ENCODE peak calls at places on chromosomes 6 and 20, in five cellular contexts. One of them, this sample, is unnamed.

GRCh38 chr20:10537850-10538480 is 102.9 kb downstream of the SLX4IP start:
- DNase-seq in retinal pigment epithelial cell: no peak
- DNase-seq in GM04504: no peak
- DNase-seq in hippocampal formation: no peak
- DNase-seq in activated T-helper 1 cell treated with anti-CD3 and anti-CD28 coated beads, Interleukin-12 subunit alpha, Interleukin-12 subunit beta, Interleukin-2, Interleukin-4 antibody, amounts not matched to agents 30 ng/mL and 10 ng/mL and 1 ng/mL, durations not matched to agents 14 hours and 24 hours and 36 hours: no peak
- DNase-seq in this sample: no peak

GRCh38 chr6:56866917-56867522 is 87.9 kb upstream of the BEND6 start:
- DNase-seq in activated T-helper 1 cell treated with anti-CD3 and anti-CD28 coated beads, Interleukin-12 subunit alpha, Interleukin-12 subunit beta, Interleukin-2, Interleukin-4 antibody, amounts not matched to agents 30 ng/mL and 10 ng/mL and 1 ng/mL, durations not matched to agents 14 hours and 24 hours and 36 hours: no peak
- DNase-seq in GM04504: no peak
- DNase-seq in retinal pigment epithelial cell: no peak
- DNase-seq in hippocampal formation: no peak
- DNase-seq in this sample: no peak

GRCh38 chr6:166830185-166830890 is 126.0 kb downstream of the RNASET2 start:
- DNase-seq in GM04504: no peak
- DNase-seq in hippocampal formation: no peak
- DNase-seq in activated T-helper 1 cell treated with anti-CD3 and anti-CD28 coated beads, Interleukin-12 subunit alpha, Interleukin-12 subunit beta, Interleukin-2, Interleukin-4 antibody, amounts not matched to agents 30 ng/mL and 10 ng/mL and 1 ng/mL, durations not matched to agents 14 hours and 24 hours and 36 hours: no peak
- DNase-seq in retinal pigment epithelial cell: no peak
- DNase-seq in this sample: no peak

GRCh38 chr20:5181955-5182354 is 55.1 kb downstream of the CDS2 start:
- DNase-seq in retinal pigment epithelial cell: no peak
- DNase-seq in activated T-helper 1 cell treated with anti-CD3 and anti-CD28 coated beads, Interleukin-12 subunit alpha, Interleukin-12 subunit beta, Interleukin-2, Interleukin-4 antibody, amounts not matched to agents 30 ng/mL and 10 ng/mL and 1 ng/mL, durations not matched to agents 14 hours and 24 hours and 36 hours: no peak
- DNase-seq in hippocampal formation: no peak
- DNase-seq in GM04504: no peak
- DNase-seq in this sample: no peak

GRCh38 chr6:170405311-170405975 is 98.9 kb downstream of the FAM120B start:
- DNase-seq in activated T-helper 1 cell treated with anti-CD3 and anti-CD28 coated beads, Interleukin-12 subunit alpha, Interleukin-12 subunit beta, Interleukin-2, Interleukin-4 antibody, amounts not matched to agents 30 ng/mL and 10 ng/mL and 1 ng/mL, durations not matched to agents 14 hours and 24 hours and 36 hours: no peak
- DNase-seq in retinal pigment epithelial cell: peak; percentile 80
- DNase-seq in GM04504: peak; percentile 82
- DNase-seq in hippocampal formation: no peak
- DNase-seq in this sample: peak; percentile 59

GRCh38 chr6:90663873-90664272 is 77.0 kb upstream of the MAP3K7 start:
- DNase-seq in retinal pigment epithelial cell: no peak
- DNase-seq in activated T-helper 1 cell treated with anti-CD3 and anti-CD28 coated beads, Interleukin-12 subunit alpha, Interleukin-12 subunit beta, Interleukin-2, Interleukin-4 antibody, amounts not matched to agents 30 ng/mL and 10 ng/mL and 1 ng/mL, durations not matched to agents 14 hours and 24 hours and 36 hours: no peak
- DNase-seq in hippocampal formation: no peak
- DNase-seq in GM04504: no peak
- DNase-seq in this sample: no peak

GRCh38 chr6:122772724-122773123 is 6.8 kb upstream of the FABP7 start:
- DNase-seq in hippocampal formation: no peak
- DNase-seq in retinal pigment epithelial cell: no peak
- DNase-seq in GM04504: no peak
- DNase-seq in activated T-helper 1 cell treated with anti-CD3 and anti-CD28 coated beads, Interleukin-12 subunit alpha, Interleukin-12 subunit beta, Interleukin-2, Interleukin-4 antibody, amounts not matched to agents 30 ng/mL and 10 ng/mL and 1 ng/mL, durations not matched to agents 14 hours and 24 hours and 36 hours: no peak
- DNase-seq in this sample: no peak

GRCh38 chr20:699811-700338 is 24.3 kb upstream of the SCRT2 start:
- DNase-seq in activated T-helper 1 cell treated with anti-CD3 and anti-CD28 coated beads, Interleukin-12 subunit alpha, Interleukin-12 subunit beta, Interleukin-2, Interleukin-4 antibody, amounts not matched to agents 30 ng/mL and 10 ng/mL and 1 ng/mL, durations not matched to agents 14 hours and 24 hours and 36 hours: no peak
- DNase-seq in retinal pigment epithelial cell: no peak
- DNase-seq in GM04504: no peak
- DNase-seq in hippocampal formation: peak; percentile 40
- DNase-seq in this sample: no peak

GRCh38 chr6:4253604-4254211 is 118.3 kb upstream of the ECI2 start:
- DNase-seq in retinal pigment epithelial cell: no peak
- DNase-seq in GM04504: peak; percentile 42
- DNase-seq in hippocampal formation: no peak
- DNase-seq in activated T-helper 1 cell treated with anti-CD3 and anti-CD28 coated beads, Interleukin-12 subunit alpha, Interleukin-12 subunit beta, Interleukin-2, Interleukin-4 antibody, amounts not matched to agents 30 ng/mL and 10 ng/mL and 1 ng/mL, durations not matched to agents 14 hours and 24 hours and 36 hours: no peak
- DNase-seq in this sample: peak; percentile 3

GRCh38 chr6:147852772-147853171 is 344.3 kb downstream of the SAMD5 start:
- DNase-seq in activated T-helper 1 cell treated with anti-CD3 and anti-CD28 coated beads, Interleukin-12 subunit alpha, Interleukin-12 subunit beta, Interleukin-2, Interleukin-4 antibody, amounts not matched to agents 30 ng/mL and 10 ng/mL and 1 ng/mL, durations not matched to agents 14 hours and 24 hours and 36 hours: no peak
- DNase-seq in GM04504: no peak
- DNase-seq in hippocampal formation: no peak
- DNase-seq in retinal pigment epithelial cell: no peak
- DNase-seq in this sample: no peak

GRCh38 chr6:43328528-43328927 is 19.9 kb upstream of the CRIP3 start:
- DNase-seq in activated T-helper 1 cell treated with anti-CD3 and anti-CD28 coated beads, Interleukin-12 subunit alpha, Interleukin-12 subunit beta, Interleukin-2, Interleukin-4 antibody, amounts not matched to agents 30 ng/mL and 10 ng/mL and 1 ng/mL, durations not matched to agents 14 hours and 24 hours and 36 hours: no peak
- DNase-seq in hippocampal formation: no peak
- DNase-seq in retinal pigment epithelial cell: peak; percentile 27
- DNase-seq in GM04504: no peak
- DNase-seq in this sample: peak; percentile 22

GRCh38 chr6:11804706-11805105 is 26.1 kb upstream of the ADTRP start:
- DNase-seq in activated T-helper 1 cell treated with anti-CD3 and anti-CD28 coated beads, Interleukin-12 subunit alpha, Interleukin-12 subunit beta, Interleukin-2, Interleukin-4 antibody, amounts not matched to agents 30 ng/mL and 10 ng/mL and 1 ng/mL, durations not matched to agents 14 hours and 24 hours and 36 hours: no peak
- DNase-seq in GM04504: no peak
- DNase-seq in retinal pigment epithelial cell: no peak
- DNase-seq in hippocampal formation: no peak
- DNase-seq in this sample: no peak

GRCh38 chr6:150894935-150895686 is 29.6 kb downstream of the MTHFD1L start:
- DNase-seq in GM04504: no peak
- DNase-seq in activated T-helper 1 cell treated with anti-CD3 and anti-CD28 coated beads, Interleukin-12 subunit alpha, Interleukin-12 subunit beta, Interleukin-2, Interleukin-4 antibody, amounts not matched to agents 30 ng/mL and 10 ng/mL and 1 ng/mL, durations not matched to agents 14 hours and 24 hours and 36 hours: peak; percentile 6
- DNase-seq in retinal pigment epithelial cell: no peak
- DNase-seq in hippocampal formation: no peak
- DNase-seq in this sample: no peak

GRCh38 chr6:167739721-167740475 is 86.8 kb upstream of the AFDN start:
- DNase-seq in hippocampal formation: no peak
- DNase-seq in GM04504: no peak
- DNase-seq in activated T-helper 1 cell treated with anti-CD3 and anti-CD28 coated beads, Interleukin-12 subunit alpha, Interleukin-12 subunit beta, Interleukin-2, Interleukin-4 antibody, amounts not matched to agents 30 ng/mL and 10 ng/mL and 1 ng/mL, durations not matched to agents 14 hours and 24 hours and 36 hours: no peak
- DNase-seq in retinal pigment epithelial cell: no peak
- DNase-seq in this sample: no peak

GRCh38 chr6:84260926-84261325 is 33.5 kb upstream of the CEP162 start:
- DNase-seq in activated T-helper 1 cell treated with anti-CD3 and anti-CD28 coated beads, Interleukin-12 subunit alpha, Interleukin-12 subunit beta, Interleukin-2, Interleukin-4 antibody, amounts not matched to agents 30 ng/mL and 10 ng/mL and 1 ng/mL, durations not matched to agents 14 hours and 24 hours and 36 hours: no peak
- DNase-seq in retinal pigment epithelial cell: no peak
- DNase-seq in hippocampal formation: no peak
- DNase-seq in GM04504: no peak
- DNase-seq in this sample: no peak

GRCh38 chr6:139932671-139933070 is 558.2 kb upstream of the CITED2 start:
- DNase-seq in GM04504: no peak
- DNase-seq in hippocampal formation: no peak
- DNase-seq in retinal pigment epithelial cell: no peak
- DNase-seq in activated T-helper 1 cell treated with anti-CD3 and anti-CD28 coated beads, Interleukin-12 subunit alpha, Interleukin-12 subunit beta, Interleukin-2, Interleukin-4 antibody, amounts not matched to agents 30 ng/mL and 10 ng/mL and 1 ng/mL, durations not matched to agents 14 hours and 24 hours and 36 hours: no peak
- DNase-seq in this sample: no peak

This sample was measured in epithelial cell of proximal tubule.